ENCODE peak calls at places on chromosomes 13 and 19, in four cellular contexts. C is fibroblast of lung; V is CD8-positive, alpha-beta T cell; D is A549. P is an unnamed sample. For H3K4me1, the result is how much of the 10 kb centered on the place peaks cover.

GRCh38 chr19:8973501-8974091 is 36.6 kb downstream of the MUC16 start:
- DNase-seq in D (no peak), C (peak), V (no peak), P (no peak)

GRCh38 chr13:36736119-36736726 is 62.4 kb downstream of the SERTM1 start:
- DNase-seq in C (peak), D (peak), V (no peak), P (no peak)

GRCh38 chr13:29808264-29808663 is 42.2 kb downstream of the UBL3 start:
- DNase-seq in C (no peak), V (no peak), D (no peak), P (no peak)

GRCh38 chr13:42174344-42175162 is 97.4 kb upstream of the AKAP11 start:
- DNase-seq in V (no peak), D (no peak), C (peak), P (no peak)

GRCh38 chr19:40671404-40671803 is 19.0 kb downstream of the NUMBL start:
- DNase-seq in C (no peak), V (no peak), D (no peak), P (no peak)

GRCh38 chr19:12166596-12166995 is 3.7 kb downstream of the ZNF136 start:
- DNase-seq in V (no peak), D (no peak), C (peak), P (no peak)

GRCh38 chr19:37966211-37967072 is 59.4 kb downstream of the SIPA1L3 start:
- DNase-seq in V (no peak), C (peak), D (no peak), P (peak)

GRCh38 chr19:50896591-50897190 is 14.5 kb downstream of the KLK4 start:
- DNase-seq in V (no peak), C (peak), D (no peak), P (no peak)

GRCh38 chr13:74037762-74038161 is 96.4 kb downstream of the KLF12 start:
- DNase-seq in C (no peak), V (no peak), D (no peak), P (no peak)

GRCh38 chr13:99408703-99409000 is 92.6 kb upstream of the TM9SF2 start:
- DNase-seq in C (no peak), V (no peak), D (no peak), P (no peak)

GRCh38 chr13:113046883-113047244 is 58.7 kb upstream of the F7 start:
- DNase-seq in C (no peak), V (no peak), D (no peak), P (no peak)

GRCh38 chr13:106373304-106373988 is 162.0 kb downstream of the EFNB2 start:
- DNase-seq in D (no peak), V (no peak), C (peak), P (no peak)

GRCh38 chr13:106587787-106588186 is 19.9 kb upstream of the ARGLU1 start:
- DNase-seq in V (no peak), D (no peak), C (no peak), P (no peak)

GRCh38 chr13:99307648-99308339 is 595 bp upstream of the GPR183 start:
- DNase-seq in V (no peak), D (no peak), C (peak), P (no peak)

GRCh38 chr13:76622336-76623045 is 263.7 kb downstream of the KCTD12 start:
- DNase-seq in D (no peak), C (no peak), V (no peak), P (no peak)

GRCh38 chr13:110341445-110342247 is 34.6 kb downstream of the COL4A2 start:
- DNase-seq in V (no peak), C (peak), D (no peak), P (no peak)

GRCh38 chr19:46860125-46860845 is 512 bp upstream of the ARHGAP35 start:
- DNase-seq in V (peak), C (peak), D (peak), P (peak)

GRCh38 chr13:98324105-98324504 is 147.0 kb upstream of the RNF113B start:
- DNase-seq in C (peak), V (no peak), D (no peak), P (no peak)

GRCh38 chr13:51902776-51903175 is 41.0 kb downstream of the CCDC70 start:
- DNase-seq in V (no peak), D (no peak), C (no peak), P (no peak)

GRCh38 chr19:2227415-2228156 is 8.5 kb downstream of the PLEKHJ1 start:
- DNase-seq in D (no peak), C (no peak), V (no peak), P (no peak)

GRCh38 chr13:77521595-77522367 is 13.7 kb upstream of the SCEL start:
- DNase-seq in V (no peak), C (peak), D (peak), P (peak)

GRCh38 chr19:17488593-17489391 is 18.5 kb downstream of the SLC27A1 start:
- DNase-seq in D (no peak), C (no peak), V (peak), P (peak)

GRCh38 chr13:23497186-23497585 is 63.7 kb upstream of the SACS start:
- DNase-seq in V (no peak), D (no peak), C (no peak), P (no peak)

GRCh38 chr19:2332341-2333026 is 4.0 kb downstream of the SPPL2B start:
- DNase-seq in V (peak), D (no peak), C (no peak), P (no peak)

GRCh38 chr13:51152713-51153112 is 41.6 kb upstream of the C13orf42 start:
- DNase-seq in D (no peak), C (peak), V (no peak), P (no peak)

GRCh38 chr19:10946964-10947657 is 13.7 kb upstream of the SMARCA4 start:
- DNase-seq in C (peak), V (no peak), D (no peak), P (no peak)

GRCh38 chr13:35699181-35699580 is 222.7 kb upstream of the MAB21L1 start:
- DNase-seq in V (no peak), C (peak), D (no peak), P (no peak)

GRCh38 chr13:37788346-37788745 is 81.2 kb downstream of the TRPC4 start:
- DNase-seq in C (no peak), D (no peak), V (no peak), P (no peak)

GRCh38 chr19:28022506-28022905 is 1190.4 kb downstream of the UQCRFS1 start:
- DNase-seq in D (no peak), V (no peak), C (no peak), P (no peak)

GRCh38 chr13:59587971-59588716 is 575.6 kb downstream of the DIAPH3 start:
- DNase-seq in C (no peak), V (no peak), D (no peak), P (no peak)

GRCh38 chr13:19071161-19071936 is 110.3 kb downstream of the TUBA3C start:
- DNase-seq in V (no peak), C (no peak), D (no peak), P (no peak)

GRCh38 chr13:32491028-32491427 is 47.6 kb downstream of the N4BP2L2 start:
- DNase-seq in V (no peak), C (no peak), D (no peak), P (no peak)
- H3K4me3 ChIP-seq in V (no peak), C (no peak), D (no peak), P (no peak)

GRCh38 chr13:39688699-39689405 is 33.4 kb downstream of the COG6 start:
- DNase-seq in V (no peak), C (peak), D (no peak), P (no peak)

GRCh38 chr13:39688278-39688677 is 32.8 kb downstream of the COG6 start:
- DNase-seq in V (no peak), C (no peak), D (no peak), P (no peak)

GRCh38 chr13:39692650-39693438 is 37.4 kb downstream of the COG6 start:
- DNase-seq in D (no peak), V (no peak), C (peak), P (no peak)
- H3K4me1 ChIP-seq in D (under half), V (under half), C (under half), P (under half)

DNA sequence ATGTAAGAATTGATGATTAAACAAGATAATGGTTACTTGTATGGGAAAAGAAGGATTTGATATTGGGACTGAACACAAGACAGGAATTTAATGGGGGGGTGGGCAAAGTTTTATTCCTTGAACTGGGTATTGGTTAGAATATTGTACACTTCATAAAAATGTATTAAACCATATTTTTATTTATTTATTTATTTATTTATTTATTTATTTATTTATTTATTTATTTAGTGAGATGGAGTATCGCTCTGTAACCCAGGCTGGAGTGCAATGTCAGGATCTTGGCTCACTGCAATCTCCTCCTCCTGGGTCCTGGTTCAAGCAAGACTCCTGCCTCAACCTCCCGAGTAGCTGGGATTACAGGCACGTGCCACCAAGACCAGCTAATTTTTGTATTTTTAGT is 287.1 kb upstream of the SLITRK5 start:
- DNase-seq in D (no peak), C (no peak), V (no peak), P (no peak)
- H3K4me3 ChIP-seq in D (no peak), C (no peak), V (no peak), P (no peak)

GRCh38 chr13:114161644-114162532 is 17.2 kb upstream of the CFAP97D2 start:
- DNase-seq in D (no peak), C (peak), V (peak), P (peak)
- H3K4me1 ChIP-seq in D (under half), C (under half), V (half or more), P (under half)

P was measured in Caco-2.